ENCODE peak calls at places on chromosomes 7 and 10, in eight cellular contexts. W is RWPE1, Q is A549, M is tibial artery, K is gastrocnemius medialis, G is astrocyte of the cerebellum, J is H9, R is vagina. O is an unnamed sample.

GRCh38 chr10:98088186-98088971 is 46.1 kb upstream of the R3HCC1L start:
- DNase-seq in W (no peak), Q (no peak), M (peak; percentile 33), K (peak; percentile 93), G (no peak), J (no peak), R (no peak), O (no peak)

GRCh38 chr10:86283466-86284287 is 82.9 kb downstream of the GRID1 start:
- DNase-seq in W (no peak), Q (no peak), M (no peak), K (no peak), G (no peak), J (peak; percentile 10), R (peak; percentile 70), O (peak; percentile 0)

GRCh38 chr10:72050873-72051272 is 37.5 kb downstream of the SPOCK2 start:
- DNase-seq in W (no peak), Q (no peak), M (no peak), K (no peak), G (no peak), J (no peak), R (no peak), O (no peak)

GRCh38 chr7:21407806-21408480 is 19.9 kb upstream of the SP4 start:
- DNase-seq in W (no peak), Q (no peak), M (no peak), K (no peak), G (no peak), J (no peak), R (no peak), O (no peak)

GRCh38 chr10:63901916-63902315 is 380.7 kb downstream of the REEP3 start:
- DNase-seq in W (no peak), Q (no peak), M (no peak), K (no peak), G (no peak), J (no peak), R (no peak), O (no peak)

GRCh38 chr10:69057261-69057950 is 30.5 kb upstream of the SRGN start:
- DNase-seq in W (no peak), Q (no peak), M (peak; percentile 57), K (peak; percentile 28), G (no peak), J (peak; percentile 37), R (no peak), O (peak; percentile 40)

GRCh38 chr10:42999385-43000020 is 77.4 kb upstream of the RET start:
- DNase-seq in W (no peak), Q (no peak), M (no peak), K (no peak), G (no peak), J (no peak), R (no peak), O (no peak)

GRCh38 chr10:133438711-133439273 is 14.4 kb upstream of the SPRN start:
- DNase-seq in W (peak; percentile 40), Q (peak; percentile 40), M (no peak), K (peak; percentile 7), G (no peak), J (no peak), R (peak; percentile 74), O (no peak)

GRCh38 chr10:70309661-70310060 is 25.9 kb upstream of the NPFFR1 start:
- DNase-seq in W (no peak), Q (no peak), M (no peak), K (peak; percentile 8), G (no peak), J (no peak), R (no peak), O (no peak)

GRCh38 chr7:2166625-2167280 is 66.0 kb downstream of the MAD1L1 start:
- DNase-seq in W (no peak), Q (no peak), M (no peak), K (no peak), G (no peak), J (peak; percentile 23), R (no peak), O (no peak)

GRCh38 chr10:91887075-91887899 is 22.0 kb downstream of the FGFBP3 start:
- DNase-seq in W (peak; percentile 30), Q (peak; percentile 37), M (peak; percentile 54), K (no peak), G (no peak), J (peak; percentile 98), R (no peak), O (peak; percentile 82)

GRCh38 chr7:3482147-3482921 is 181.3 kb downstream of the SDK1 start:
- DNase-seq in W (peak; percentile 46), Q (peak; percentile 62), M (no peak), K (no peak), G (peak; percentile 40), J (peak; percentile 80), R (no peak), O (peak; percentile 64)

GRCh38 chr10:67602268-67602950 is 93.6 kb downstream of the CTNNA3 start:
- DNase-seq in W (peak; percentile 67), Q (peak; percentile 26), M (no peak), K (no peak), G (peak; percentile 57), J (no peak), R (no peak), O (no peak)

GRCh38 chr10:126671402-126671975 is 996 bp upstream of the C10orf90 start:
- DNase-seq in W (no peak), Q (no peak), M (no peak), K (no peak), G (no peak), J (no peak), R (no peak), O (no peak)

GRCh38 chr10:79400567-79401004 is 44.8 kb downstream of the ZCCHC24 start:
- DNase-seq in W (peak; percentile 54), Q (peak; percentile 35), M (no peak), K (peak; percentile 56), G (no peak), J (peak; percentile 60), R (no peak), O (peak; percentile 79)

GRCh38 chr7:44052771-44053365 is 8.4 kb downstream of the DBNL start:
- DNase-seq in W (no peak), Q (no peak), M (no peak), K (no peak), G (no peak), J (no peak), R (no peak), O (no peak)

GRCh38 chr7:141877365-141877764 is 36.1 kb upstream of the PRSS37 start:
- DNase-seq in W (no peak), Q (no peak), M (no peak), K (no peak), G (no peak), J (no peak), R (no peak), O (no peak)

GRCh38 chr7:92698237-92698841 is 108.1 kb upstream of the FAM133B start:
- DNase-seq in W (peak; percentile 34), Q (peak; percentile 59), M (no peak), K (no peak), G (peak; percentile 95), J (no peak), R (no peak), O (no peak)

GRCh38 chr7:12222889-12223579 is 11.9 kb downstream of the TMEM106B start:
- DNase-seq in W (no peak), Q (no peak), M (no peak), K (no peak), G (no peak), J (no peak), R (no peak), O (no peak)
- TF ChIP-seq CTCF in W (no peak), Q (no peak), M (no peak), K (no peak), G (no peak), J (no peak), R (no peak), O (no peak)

DNA sequence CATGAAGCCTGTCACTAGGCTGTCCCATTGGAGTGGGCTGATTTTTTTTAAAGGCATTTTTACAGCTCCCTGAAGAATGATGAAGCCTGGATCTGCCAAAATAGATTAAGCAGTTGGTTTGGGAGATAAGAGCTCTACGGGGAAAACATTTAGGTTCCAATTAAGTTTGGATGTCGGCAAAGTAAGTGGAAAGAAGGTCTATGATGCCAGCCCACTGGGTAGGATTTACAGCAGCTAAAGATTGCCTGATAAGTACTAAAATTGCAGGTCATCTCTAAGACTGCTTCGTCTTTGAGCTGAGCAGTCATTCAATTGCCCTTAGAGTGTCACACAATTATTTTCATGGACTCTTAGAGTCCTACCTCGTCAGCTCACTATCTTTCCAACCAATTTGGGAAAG is 939.2 kb upstream of the CELF2 start:
- DNase-seq in W (no peak), Q (no peak), M (no peak), K (no peak), G (no peak), J (no peak), R (no peak), O (no peak)
- TF ChIP-seq CTCF in W (no peak), Q (no peak), M (no peak), K (no peak), G (no peak), J (no peak), R (no peak), O (no peak)

GRCh38 chr10:24929056-24929544 is 23.3 kb downstream of the PRTFDC1 start:
- DNase-seq in W (no peak), Q (no peak), M (no peak), K (no peak), G (peak; percentile 97), J (no peak), R (no peak), O (no peak)
- TF ChIP-seq CTCF in W (no peak), Q (no peak), M (no peak), K (no peak), G (no peak), J (no peak), R (no peak), O (no peak)

GRCh38 chr10:13515467-13515866 is 13.3 kb downstream of the BEND7 start:
- DNase-seq in W (no peak), Q (no peak), M (no peak), K (no peak), G (no peak), J (no peak), R (no peak), O (no peak)

GRCh38 chr10:13517675-13518074 is 11.1 kb downstream of the BEND7 start:
- DNase-seq in W (no peak), Q (no peak), M (no peak), K (no peak), G (no peak), J (no peak), R (no peak), O (no peak)

GRCh38 chr10:13516176-13516575 is 12.6 kb downstream of the BEND7 start:
- DNase-seq in W (no peak), Q (no peak), M (no peak), K (no peak), G (no peak), J (no peak), R (no peak), O (no peak)

GRCh38 chr10:13520194-13520593 is 8.6 kb downstream of the BEND7 start:
- DNase-seq in W (no peak), Q (no peak), M (no peak), K (no peak), G (no peak), J (no peak), R (no peak), O (no peak)

DNA sequence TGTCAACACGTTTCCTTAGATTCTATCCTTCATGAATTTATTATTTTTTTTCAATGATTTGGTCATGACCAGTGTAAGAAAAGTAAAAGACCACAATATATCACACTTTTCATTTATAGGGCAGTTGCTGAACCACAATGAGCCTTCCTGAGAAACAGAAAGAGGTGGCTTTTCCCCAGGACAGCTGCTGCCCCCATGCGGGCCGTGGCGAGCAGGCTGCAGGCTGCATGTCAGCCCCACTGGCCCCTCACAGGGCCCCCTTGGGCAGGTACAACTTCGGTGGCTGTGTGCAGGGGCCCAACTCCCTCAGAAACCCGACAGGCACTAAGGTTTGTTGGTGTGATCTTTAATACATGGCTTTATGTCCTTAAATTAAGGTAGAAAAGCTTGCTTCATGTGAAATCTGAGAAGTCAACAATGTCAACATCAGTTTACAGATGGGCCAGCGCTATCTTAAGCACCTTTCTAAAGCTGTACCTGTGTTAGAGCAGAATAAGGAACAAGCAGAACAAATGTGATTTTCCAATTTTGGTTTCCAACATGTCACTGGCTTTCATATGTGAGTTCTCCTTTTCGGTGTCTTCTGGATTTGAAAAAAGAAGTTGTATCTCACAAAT is 10.6 kb downstream of the BEND7 start:
- DNase-seq in W (no peak), Q (no peak), M (no peak), K (no peak), G (no peak), J (peak; percentile 61), R (no peak), O (peak; percentile 35)
- TF ChIP-seq CTCF in W (peak; percentile 28), Q (peak; percentile 13), M (no peak), K (no peak), G (peak; percentile 61), J (peak; percentile 71), R (no peak), O (no peak)

O was measured in endothelial cell.